ENCODE peak calls at places on chromosomes 5 and 9, in eight cellular contexts. O is GM10248, Z is Calu3, U is AML-193, A is T-helper 1 cell, G is PC-9, B is IMR-90, C is caudate nucleus. S is an unnamed sample.
A peak's percentile ranks its signal among the peaks of the same experiment; 100 is the strongest.

GRCh38 chr5:159337291-159337974 is 7.1 kb upstream of the IL12B start:
- DNase-seq in O (no peak), Z (no peak), U (peak; percentile 28), A (peak; percentile 10), G (peak; percentile 51), B (peak; percentile 73), C (no peak), S (no peak)

GRCh38 chr9:105339849-105340248 is 95.4 kb downstream of the SLC44A1 start:
- DNase-seq in O (no peak), Z (no peak), U (no peak), A (no peak), G (no peak), B (no peak), C (no peak), S (no peak)

GRCh38 chr9:79477955-79478751 is 93.6 kb upstream of the TLE4 start:
- DNase-seq in O (peak; percentile 12), Z (no peak), U (peak; percentile 27), A (no peak), G (no peak), B (peak; percentile 29), C (no peak), S (no peak)

GRCh38 chr5:135076801-135077200 is 42.8 kb upstream of the PITX1 start:
- DNase-seq in O (no peak), Z (no peak), U (no peak), A (no peak), G (no peak), B (no peak), C (no peak), S (no peak)

GRCh38 chr5:154501566-154501965 is 23.5 kb upstream of the HAND1 start:
- DNase-seq in O (no peak), Z (no peak), U (no peak), A (no peak), G (no peak), B (no peak), C (no peak), S (no peak)

GRCh38 chr5:91281409-91281808 is 101.7 kb downstream of the ARRDC3 start:
- DNase-seq in O (no peak), Z (no peak), U (no peak), A (no peak), G (no peak), B (peak; percentile 85), C (no peak), S (peak; percentile 34)

GRCh38 chr5:128237504-128237903 is 153.9 kb downstream of the SLC12A2 start:
- DNase-seq in O (no peak), Z (no peak), U (no peak), A (no peak), G (no peak), B (peak; percentile 23), C (no peak), S (no peak)

GRCh38 chr5:176652136-176652535 is 4.9 kb downstream of the TSPAN17 start:
- DNase-seq in O (no peak), Z (no peak), U (no peak), A (no peak), G (no peak), B (no peak), C (no peak), S (no peak)

GRCh38 chr5:138809391-138809790 is 56.2 kb downstream of the CTNNA1 start:
- DNase-seq in O (no peak), Z (no peak), U (no peak), A (no peak), G (no peak), B (peak; percentile 72), C (no peak), S (no peak)

GRCh38 chr5:145801195-145801594 is 33.9 kb downstream of the PRELID2 start:
- DNase-seq in O (no peak), Z (no peak), U (no peak), A (no peak), G (no peak), B (no peak), C (no peak), S (no peak)

GRCh38 chr9:8868632-8869031 is 1069.1 kb upstream of the DMAC1 start:
- DNase-seq in O (no peak), Z (no peak), U (no peak), A (no peak), G (no peak), B (no peak), C (no peak), S (no peak)

GRCh38 chr9:93650448-93650847 is 74.1 kb downstream of the PHF2 start:
- DNase-seq in O (no peak), Z (no peak), U (no peak), A (no peak), G (no peak), B (no peak), C (no peak), S (no peak)